ENCODE peak calls at places on chromosomes 5 and 9, in five cellular contexts. H, X, N, I and D are unnamed samples.

GRCh38 chr9:24011206-24011605 is 185.2 kb upstream of the ELAVL2 start:
- DNase-seq in I (no peak), X (no peak), N (no peak), H (no peak), D (no peak)

GRCh38 chr9:130579738-130580463 is 524 bp downstream of the FUBP3 start:
- DNase-seq in H (no peak), N (no peak), X (no peak), I (no peak), D (no peak)

GRCh38 chr5:132103380-132103951 is 29.9 kb downstream of the CSF2 start:
- DNase-seq in X (peak), H (peak), N (peak), I (peak), D (peak)

GRCh38 chr9:34628656-34629491 is at the start of gene ARID3C:
- DNase-seq in N (no peak), X (no peak), I (no peak), H (no peak), D (no peak)

GRCh38 chr9:33431420-33431819 is 16.0 kb downstream of the AQP3 start:
- DNase-seq in H (no peak), X (peak), I (no peak), N (no peak), D (no peak)

GRCh38 chr5:3035452-3035851 is 284.0 kb upstream of the IRX2 start:
- DNase-seq in H (no peak), N (no peak), I (no peak), X (no peak), D (no peak)

GRCh38 chr9:17137576-17137975 is 2.7 kb downstream of the CNTLN start:
- DNase-seq in H (no peak), X (peak), I (no peak), N (no peak), D (no peak)

GRCh38 chr9:117825609-117826347 is 121.6 kb downstream of the TLR4 start:
- DNase-seq in H (no peak), N (no peak), I (no peak), X (no peak), D (no peak)

GRCh38 chr5:170693701-170694100 is 89.8 kb upstream of the GABRP start:
- DNase-seq in H (no peak), X (no peak), I (no peak), N (no peak), D (no peak)

GRCh38 chr9:109460576-109460975 is 37.5 kb downstream of the PTPN3 start:
- DNase-seq in H (no peak), I (no peak), N (no peak), X (no peak), D (no peak)

GRCh38 chr5:137366526-137366925 is 132.6 kb downstream of the SPOCK1 start:
- DNase-seq in X (peak), I (no peak), N (no peak), H (no peak), D (no peak)

GRCh38 chr5:176846335-176847140 is 36.2 kb downstream of the UNC5A start:
- DNase-seq in X (no peak), N (no peak), I (no peak), H (no peak), D (no peak)

GRCh38 chr9:15240927-15241326 is 66.1 kb downstream of the TTC39B start:
- DNase-seq in I (no peak), X (no peak), H (no peak), N (no peak), D (no peak)

GRCh38 chr9:34396276-34397214 is 19.8 kb upstream of the MYORG start:
- DNase-seq in N (no peak), X (no peak), H (no peak), I (no peak), D (no peak)

GRCh38 chr9:18263367-18263766 is 210.6 kb upstream of the ADAMTSL1 start:
- DNase-seq in X (no peak), N (no peak), H (no peak), I (no peak), D (no peak)

GRCh38 chr5:130836729-130837660 is 328.1 kb downstream of the HINT1 start:
- DNase-seq in H (no peak), N (no peak), X (peak), I (peak), D (no peak)
- H3K4me3 ChIP-seq in H (peak), N (no peak), X (peak), I (peak), D (no peak)

GRCh38 chr5:53194086-53194485 is 84.5 kb upstream of the MOCS2 start:
- DNase-seq in I (no peak), N (peak), H (no peak), X (peak), D (no peak)
- TF ChIP-seq CTCF in I (no peak), N (no peak), H (no peak), X (no peak), D (no peak)

GRCh38 chr5:156339139-156339841 is 12.3 kb downstream of the SGCD start:
- DNase-seq in H (no peak), N (no peak), I (no peak), X (no peak), D (no peak)
- H3K4me3 ChIP-seq in H (no peak), N (no peak), I (no peak), X (no peak), D (no peak)

DNA sequence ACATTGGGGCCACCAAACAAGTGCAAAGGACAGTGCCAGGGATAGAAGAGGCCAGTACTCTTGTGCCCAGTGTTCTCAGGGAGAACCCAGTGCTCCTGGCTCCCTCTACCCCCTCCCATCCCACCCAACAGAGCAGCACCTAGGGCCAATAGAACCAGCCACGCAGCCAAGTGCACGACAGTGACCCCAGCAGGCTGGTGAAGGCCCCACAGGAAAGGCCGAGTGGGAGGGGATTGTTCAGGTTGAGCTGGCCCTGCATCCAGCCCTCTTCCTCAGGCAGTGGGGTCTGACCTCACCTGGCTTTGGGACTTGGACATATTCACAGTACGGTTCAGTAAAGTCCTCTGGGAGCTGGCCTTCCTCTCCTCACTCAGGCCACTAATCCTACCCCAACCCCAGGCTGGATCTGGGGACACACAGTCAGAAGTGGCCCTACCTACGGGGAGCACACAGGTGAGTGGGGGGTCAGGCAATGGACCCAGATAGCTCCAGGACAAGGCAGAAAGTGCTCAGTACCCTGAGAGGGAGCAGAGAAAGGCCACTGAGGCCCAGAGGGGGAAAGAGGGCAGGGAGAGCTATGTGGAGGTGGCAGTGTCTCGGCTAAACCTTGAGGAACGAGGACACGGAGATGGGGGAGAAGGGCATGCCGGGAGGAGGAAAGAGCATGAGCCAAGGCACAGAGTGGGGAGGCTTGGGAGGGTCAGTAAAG is 25.4 kb downstream of the POLR1E start:
- DNase-seq in H (no peak), X (no peak), N (no peak), I (no peak), D (no peak)
- TF ChIP-seq CTCF in H (no peak), X (peak), N (peak), I (no peak), D (no peak)

GRCh38 chr9:135916998-135917397 is 9.7 kb upstream of the CAMSAP1 start:
- DNase-seq in N (no peak), H (no peak), X (no peak), I (no peak), D (no peak)
- H3K4me3 ChIP-seq in N (no peak), H (no peak), X (no peak), I (no peak), D (no peak)

GRCh38 chr5:16437974-16438373 is 27.6 kb downstream of the ZNF622 start:
- DNase-seq in H (no peak), N (no peak), X (no peak), I (peak), D (no peak)
- TF ChIP-seq CTCF in H (no peak), N (peak), X (no peak), I (peak), D (no peak)